ENCODE peak calls at places on chromosome 17, in four cellular contexts. C is WTC11, L is SK-N-SH, N is K562. A is an unnamed sample.

GRCh38 chr17:30246460-30246859 is 11.0 kb upstream of the SLC6A4 start:
- DNase-seq in C (no peak), L (no peak), N (no peak), A (no peak)

GRCh38 chr17:8946476-8946875 is 19.0 kb downstream of the PIK3R5 start:
- DNase-seq in C (no peak), L (no peak), N (no peak), A (no peak)

GRCh38 chr17:78986048-78986648 is 6.4 kb upstream of the LGALS3BP start:
- DNase-seq in C (no peak), L (no peak), N (peak), A (no peak)

GRCh38 chr17:48215583-48216139 is 108.1 kb downstream of the SNX11 start:
- DNase-seq in C (peak), L (peak), N (peak), A (peak)

GRCh38 chr17:68942389-68942788 is 12.8 kb downstream of the ABCA8 start:
- DNase-seq in C (no peak), L (no peak), N (no peak), A (no peak)

GRCh38 chr17:13154403-13154802 is 136.6 kb upstream of the ELAC2 start:
- DNase-seq in C (no peak), L (no peak), N (no peak), A (no peak)

GRCh38 chr17:33144837-33145236 is 148.3 kb downstream of the ASIC2 start:
- DNase-seq in C (no peak), L (no peak), N (no peak), A (no peak)

GRCh38 chr17:49315974-49316570 is 46.0 kb downstream of the ZNF652 start:
- DNase-seq in C (no peak), L (no peak), N (no peak), A (no peak)

GRCh38 chr17:27256225-27257030 is 37.5 kb upstream of the WSB1 start:
- DNase-seq in C (no peak), L (no peak), N (no peak), A (no peak)

GRCh38 chr17:50206604-50207293 is 5.3 kb upstream of the COL1A1 start:
- DNase-seq in C (peak), L (peak), N (peak), A (peak)

GRCh38 chr17:36647598-36647997 is 46.2 kb downstream of the MRM1 start:
- DNase-seq in C (peak), L (no peak), N (peak), A (peak)

GRCh38 chr17:4738136-4739121 is 1.2 kb upstream of the ZMYND15 start:
- DNase-seq in C (no peak), L (no peak), N (no peak), A (peak)

GRCh38 chr17:15436399-15437369 is 30.7 kb downstream of the CDRT4 start:
- DNase-seq in C (peak), L (no peak), N (peak), A (no peak)

GRCh38 chr17:39527220-39527813 is 66.0 kb downstream of the CDK12 start:
- DNase-seq in C (no peak), L (no peak), N (peak), A (no peak)

GRCh38 chr17:45908935-45909334 is 14.6 kb downstream of the MAPT start:
- DNase-seq in C (no peak), L (no peak), N (no peak), A (no peak)

GRCh38 chr17:46199379-46199778 is 6.2 kb upstream of the KANSL1 start:
- DNase-seq in C (no peak), L (no peak), N (no peak), A (no peak)

GRCh38 chr17:43356999-43357398 is 41.8 kb upstream of the ARL4D start:
- DNase-seq in C (no peak), L (no peak), N (no peak), A (no peak)

GRCh38 chr17:78544876-78545755 is 32.1 kb downstream of the DNAH17 start:
- DNase-seq in C (no peak), L (no peak), N (peak), A (no peak)

GRCh38 chr17:57021226-57021940 is 43.5 kb downstream of the SCPEP1 start:
- DNase-seq in C (no peak), L (no peak), N (no peak), A (no peak)

GRCh38 chr17:60421273-60422161 is 772 bp upstream of the CHCT1 start:
- DNase-seq in C (peak), L (peak), N (no peak), A (peak)
- TF ChIP-seq TEAD4 in C (no peak), L (no peak), N (no peak), A (no peak)

GRCh38 chr17:41345992-41346391 is 4.6 kb downstream of the KRT33A start:
- DNase-seq in C (no peak), L (no peak), N (no peak), A (no peak)
- TF ChIP-seq TEAD4 in C (no peak), L (no peak), N (no peak), A (no peak)

GRCh38 chr17:77444653-77445029 is 303.9 kb downstream of the SEC14L1 start:
- DNase-seq in C (no peak), L (no peak), N (peak), A (no peak)

GRCh38 chr17:77445908-77446535 is 305.3 kb downstream of the SEC14L1 start:
- DNase-seq in C (no peak), L (no peak), N (no peak), A (no peak)

GRCh38 chr17:77446959-77447634 is 306.3 kb downstream of the SEC14L1 start:
- DNase-seq in C (no peak), L (no peak), N (no peak), A (no peak)

GRCh38 chr17:77443743-77444260 is 303.0 kb downstream of the SEC14L1 start:
- DNase-seq in C (no peak), L (no peak), N (no peak), A (no peak)

DNA sequence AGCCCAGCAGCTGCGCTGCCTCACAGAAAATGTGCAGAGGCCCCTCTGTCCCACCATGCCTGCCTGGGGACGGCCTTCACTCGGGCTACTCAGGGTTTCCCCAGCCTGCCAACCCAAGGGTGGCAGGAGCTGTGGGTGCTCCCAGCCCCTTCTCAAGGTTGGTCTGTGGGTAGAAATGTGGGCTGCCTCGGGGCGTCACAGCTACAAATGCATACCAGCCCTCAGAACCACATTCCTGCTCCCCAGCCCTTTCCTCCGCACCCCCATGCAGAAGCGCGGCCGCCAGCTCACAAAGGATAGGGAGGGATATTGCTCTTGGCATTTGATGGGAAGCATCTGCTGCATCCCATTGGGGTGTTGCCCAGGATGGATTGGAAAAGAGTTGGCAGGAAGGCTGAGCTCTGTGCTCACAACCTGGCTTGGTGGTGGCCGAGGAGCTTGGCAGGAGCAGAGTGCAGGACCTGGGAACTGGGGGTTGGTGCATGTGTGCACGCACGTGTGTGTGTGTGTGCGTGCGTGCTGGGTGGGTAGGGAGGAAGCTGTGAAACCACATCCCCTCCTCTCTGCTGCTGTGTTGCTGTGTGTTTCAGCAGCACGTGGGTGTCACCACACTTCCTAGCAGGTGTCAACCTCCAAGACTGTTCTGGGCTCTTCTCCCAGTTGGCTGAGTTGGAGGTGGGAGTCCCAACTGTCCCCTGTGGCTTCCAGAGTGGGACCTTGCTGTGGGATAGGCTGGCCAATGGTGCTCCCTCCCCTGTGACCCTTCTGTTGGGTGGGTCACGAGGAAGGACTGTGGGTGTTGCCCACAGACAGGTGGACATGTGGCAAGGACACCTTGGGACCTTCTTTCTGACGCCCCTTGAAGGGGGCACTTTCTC is 304.5 kb downstream of the SEC14L1 start:
- DNase-seq in C (no peak), L (no peak), N (no peak), A (no peak)
- TF ChIP-seq TEAD4 in C (no peak), L (no peak), N (no peak), A (no peak)

GRCh38 chr17:55814377-55814776 is 63.5 kb downstream of the PCTP start:
- DNase-seq in C (no peak), L (no peak), N (no peak), A (no peak)
- TF ChIP-seq TEAD4 in C (no peak), L (no peak), N (no peak), A (no peak)

GRCh38 chr17:333626-334396 is 18.8 kb downstream of the RPH3AL start:
- DNase-seq in C (peak), L (peak), N (peak), A (peak)
- TF ChIP-seq TEAD4 in C (no peak), L (no peak), N (no peak), A (no peak)

DNA sequence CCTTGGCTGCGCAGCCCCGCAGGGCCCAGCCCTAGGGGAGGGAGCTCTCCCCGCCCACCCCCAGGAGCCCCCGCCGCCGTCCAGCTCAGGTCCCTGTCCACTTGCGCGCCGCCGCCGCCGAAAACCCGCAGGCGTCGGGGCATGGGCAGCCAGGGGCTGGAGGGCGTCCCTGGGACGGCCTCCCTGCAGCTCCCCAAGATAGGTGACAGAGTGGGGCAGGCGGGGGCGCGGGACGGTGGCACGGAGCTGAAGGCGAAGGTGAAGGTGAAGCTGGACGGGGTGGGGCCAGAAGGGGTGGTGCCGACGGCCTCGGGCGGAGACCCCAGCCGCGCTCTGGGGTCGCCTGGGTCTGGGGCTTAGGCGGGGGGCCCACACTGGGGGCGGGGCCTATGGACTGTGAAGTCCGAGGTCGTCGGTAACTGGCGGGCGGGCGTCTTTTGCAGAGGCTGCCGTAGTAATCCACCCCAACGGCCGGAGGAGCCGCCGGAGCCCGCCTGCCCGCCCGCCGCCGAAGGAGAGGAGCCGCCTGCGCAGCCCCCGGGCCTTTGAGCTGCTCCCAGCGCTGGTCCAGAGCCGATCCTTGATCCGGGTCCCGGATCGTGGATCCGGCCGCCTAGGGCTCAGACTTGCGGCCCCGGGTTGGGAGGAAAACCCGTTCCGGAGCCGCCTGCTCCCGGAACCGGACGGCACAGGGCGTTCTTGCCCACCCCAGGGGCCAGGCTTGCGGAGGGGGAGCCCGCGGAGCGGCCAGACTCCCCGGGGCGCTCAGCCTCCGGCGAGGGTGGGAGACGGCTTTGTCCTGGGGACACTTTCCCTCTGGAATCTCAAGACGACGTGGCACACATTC is 27.0 kb downstream of the SREBF1 start:
- DNase-seq in C (peak), L (peak), N (peak), A (peak)
- TF ChIP-seq TEAD4 in C (no peak), L (no peak), N (no peak), A (peak)

GRCh38 chr17:70317416-70317815 is 148.1 kb downstream of the KCNJ2 start:
- DNase-seq in C (no peak), L (no peak), N (no peak), A (no peak)

GRCh38 chr17:70313031-70313430 is 143.7 kb downstream of the KCNJ2 start:
- DNase-seq in C (no peak), L (no peak), N (no peak), A (no peak)

GRCh38 chr17:70313450-70313849 is 144.1 kb downstream of the KCNJ2 start:
- DNase-seq in C (no peak), L (no peak), N (no peak), A (no peak)

GRCh38 chr17:70314506-70314905 is 145.2 kb downstream of the KCNJ2 start:
- DNase-seq in C (no peak), L (no peak), N (no peak), A (no peak)

GRCh38 chr17:70314096-70314495 is 144.8 kb downstream of the KCNJ2 start:
- DNase-seq in C (no peak), L (no peak), N (no peak), A (no peak)
- TF ChIP-seq TEAD4 in C (no peak), L (no peak), N (no peak), A (no peak)

DNA sequence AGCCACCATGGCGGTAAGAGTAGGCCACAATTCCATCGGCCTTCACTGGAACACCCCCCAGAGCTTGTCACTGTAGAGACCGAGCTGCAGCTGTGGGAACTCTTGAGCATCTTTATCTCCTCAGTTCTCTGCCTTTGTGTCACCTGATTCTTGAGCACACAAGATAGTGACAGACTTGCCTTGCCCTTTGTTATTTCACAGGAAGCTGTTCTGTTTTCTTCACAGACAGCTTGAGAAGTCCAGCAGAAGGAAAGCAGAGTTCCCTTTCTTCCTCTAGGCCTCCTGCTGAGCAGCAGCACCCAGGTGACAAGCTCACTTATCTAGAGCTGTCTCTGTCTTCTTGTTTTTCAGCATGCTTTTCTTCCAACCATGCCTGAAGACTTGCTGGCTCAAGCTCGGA is 38.4 kb upstream of the ENDOV start:
- DNase-seq in C (no peak), L (no peak), N (no peak), A (no peak)
- TF ChIP-seq TEAD4 in C (no peak), L (no peak), N (no peak), A (no peak)

GRCh38 chr17:83196973-83197880 is 117.8 kb downstream of the METRNL start:
- DNase-seq in C (no peak), L (no peak), N (no peak), A (no peak)
- TF ChIP-seq TEAD4 in C (no peak), L (no peak), N (no peak), A (no peak)

DNA sequence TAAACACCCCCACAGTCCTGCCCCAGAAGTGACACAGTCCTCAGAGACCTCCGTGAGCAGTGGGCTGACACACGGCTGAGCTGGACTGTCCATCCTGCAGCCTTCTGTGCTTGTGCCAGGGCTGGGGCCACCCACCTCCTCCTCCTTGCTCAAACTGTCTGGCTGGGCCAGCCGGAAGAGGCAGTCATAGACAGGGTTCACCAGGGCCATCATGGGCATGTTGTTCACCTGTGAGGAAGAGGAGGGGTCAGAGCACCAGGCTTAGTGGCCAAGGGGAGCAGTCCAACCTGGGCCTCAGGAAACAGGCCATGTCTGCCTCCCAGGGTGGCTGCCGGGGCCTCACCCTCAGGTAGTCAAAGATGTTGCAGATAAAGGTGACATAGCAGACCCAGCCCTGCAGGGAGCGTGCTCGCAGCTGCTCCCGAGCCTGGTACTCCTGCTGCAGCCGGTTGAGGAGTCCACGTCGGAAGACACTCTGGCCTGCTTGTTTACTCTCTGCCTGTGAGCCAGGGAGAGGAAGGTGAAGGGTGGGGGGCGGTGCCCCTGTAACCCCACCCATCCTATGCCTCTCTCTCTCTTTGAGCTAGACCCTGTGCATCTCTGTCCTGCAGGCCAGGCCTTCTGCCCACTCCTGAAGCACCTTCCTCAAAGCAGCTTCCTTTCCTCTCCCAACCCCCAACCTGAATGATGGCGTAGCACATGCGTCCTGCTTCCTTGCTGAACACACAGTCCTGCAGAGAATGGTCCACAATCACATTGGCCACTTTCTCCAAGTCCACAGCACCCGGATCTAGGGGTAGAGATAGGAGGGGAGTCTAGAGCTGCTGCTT is 3.4 kb downstream of the MIF4GD start:
- DNase-seq in C (peak), L (peak), N (peak), A (peak)
- TF ChIP-seq TEAD4 in C (no peak), L (no peak), N (no peak), A (no peak)

A was measured in H1.